ENCODE peak calls at places on chromosome 19, in eight cellular contexts. B, O, J, K, L, T, C and Q are unnamed samples. For H3K4me1, the result is how much of the 10 kb centered on the place peaks cover.

GRCh38 chr19:6412111-6412999 is 12.3 kb downstream of the KHSRP start:
- DNase-seq in J (peak), O (no peak), L (no peak), K (no peak), T (no peak), C (no peak), B (no peak), Q (no peak)

GRCh38 chr19:41218615-41219507 is at the start of gene AXL:
- DNase-seq in O (peak), K (peak), B (peak), J (peak), C (no peak), T (peak), L (peak), Q (peak)

GRCh38 chr19:31548941-31549340 is 199.7 kb upstream of the TSHZ3 start:
- DNase-seq in T (no peak), C (no peak), B (no peak), O (no peak), K (no peak), J (no peak), L (no peak), Q (no peak)

GRCh38 chr19:2391118-2391725 is 31.2 kb downstream of the TMPRSS9 start:
- DNase-seq in L (no peak), B (no peak), O (no peak), K (peak), J (peak), T (peak), C (peak), Q (no peak)

GRCh38 chr19:5672708-5673459 is 7.4 kb downstream of the MICOS13 start:
- DNase-seq in K (no peak), J (no peak), O (no peak), B (no peak), C (no peak), T (no peak), L (no peak), Q (no peak)

GRCh38 chr19:2477732-2478191 is 1.8 kb downstream of the GADD45B start:
- DNase-seq in J (peak), C (no peak), B (peak), O (peak), L (no peak), K (peak), T (no peak), Q (peak)

GRCh38 chr19:31338069-31338767 is 11.0 kb downstream of the TSHZ3 start:
- DNase-seq in K (peak), O (peak), C (no peak), T (peak), J (no peak), B (no peak), L (peak), Q (no peak)

GRCh38 chr19:38868551-38868950 is 9.5 kb downstream of the RINL start:
- DNase-seq in O (no peak), J (no peak), T (no peak), B (no peak), L (no peak), C (no peak), K (no peak), Q (no peak)

GRCh38 chr19:43619262-43620060 is at the start of gene ZNF428:
- DNase-seq in C (peak), J (peak), L (peak), B (peak), T (peak), O (peak), K (peak), Q (peak)

GRCh38 chr19:17496337-17496997 is 15.0 kb upstream of the PGLS start:
- DNase-seq in B (peak), C (peak), T (peak), O (no peak), L (peak), K (peak), J (peak), Q (peak)

GRCh38 chr19:38031423-38031770 is 124.4 kb downstream of the SIPA1L3 start:
- DNase-seq in B (no peak), O (no peak), C (no peak), T (no peak), L (no peak), K (no peak), J (peak), Q (no peak)

GRCh38 chr19:6271721-6272410 is 7.9 kb downstream of the MLLT1 start:
- DNase-seq in J (peak), K (peak), T (peak), L (peak), O (peak), B (peak), C (no peak), Q (peak)

GRCh38 chr19:46802152-46802551 is 13.8 kb upstream of the SLC1A5 start:
- DNase-seq in B (no peak), T (no peak), K (no peak), O (no peak), L (no peak), C (no peak), J (no peak), Q (no peak)

GRCh38 chr19:10863107-10863700 is 8.1 kb upstream of the CARM1 start:
- DNase-seq in C (no peak), J (peak), K (no peak), O (peak), B (peak), T (no peak), L (peak), Q (peak)

GRCh38 chr19:44663996-44664395 is 7.3 kb upstream of the CEACAM19 start:
- DNase-seq in T (no peak), K (no peak), O (no peak), J (no peak), C (no peak), L (no peak), B (no peak), Q (no peak)

GRCh38 chr19:18895038-18895827 is 725 bp downstream of the CERS1 start:
- DNase-seq in J (peak), L (peak), T (peak), K (no peak), O (peak), C (no peak), B (peak), Q (peak)
- TF ChIP-seq CTCF in J (peak), L (peak), T (peak), K (peak), O (no peak), C (peak), B (peak), Q (peak)

DNA sequence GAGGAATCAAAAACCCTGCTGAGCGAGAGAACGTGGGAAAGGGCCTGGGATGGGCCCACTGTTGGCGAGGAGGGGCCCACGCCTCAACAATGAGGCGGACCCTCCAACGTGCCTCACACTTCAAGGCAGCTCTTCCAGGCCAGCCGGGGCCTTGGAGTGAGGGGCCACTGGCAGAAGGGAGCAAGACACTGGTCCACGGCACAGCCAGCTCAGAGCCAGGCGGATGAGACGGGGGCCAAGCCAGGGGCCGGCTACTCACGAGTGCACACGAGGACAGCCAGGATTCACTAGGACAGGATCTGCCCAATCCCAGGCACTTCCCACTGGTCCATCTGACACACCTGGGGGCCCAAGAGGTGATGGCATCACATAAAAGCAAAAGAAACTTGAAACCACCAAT is 20.5 kb downstream of the ELL start:
- DNase-seq in T (no peak), O (no peak), J (no peak), C (no peak), L (no peak), K (no peak), B (no peak), Q (no peak)
- H3K4me1 ChIP-seq in T (half or more), O (half or more), J (under half), C (under half), L (half or more), K (half or more), B (under half), Q (half or more)

DNA sequence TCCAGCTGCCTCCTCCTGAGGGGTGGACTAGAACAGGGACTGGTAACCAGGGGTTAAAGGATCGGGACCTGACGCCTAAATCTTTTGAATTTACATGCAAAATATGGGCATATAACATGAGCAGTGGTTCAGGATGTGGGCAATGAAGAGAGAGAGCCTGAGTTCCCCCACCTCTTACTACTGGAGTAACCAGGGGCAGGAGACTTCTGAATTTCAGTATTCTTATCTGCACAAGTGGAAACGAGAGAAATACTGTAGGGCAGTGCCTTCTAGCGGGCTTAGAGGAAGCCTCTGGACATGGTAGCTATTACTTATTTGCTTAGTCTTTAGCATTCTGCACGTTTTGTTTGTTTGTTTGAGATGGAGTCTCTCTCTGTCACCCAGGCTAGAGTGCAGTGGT is 26.3 kb downstream of the BCAT2 start:
- DNase-seq in L (no peak), O (no peak), J (peak), B (no peak), C (no peak), T (no peak), K (no peak), Q (no peak)
- TF ChIP-seq CTCF in L (no peak), O (no peak), J (no peak), B (no peak), C (no peak), T (no peak), K (peak), Q (no peak)

GRCh38 chr19:3981373-3981735 is 3.9 kb downstream of the EEF2 start:
- DNase-seq in B (no peak), L (no peak), O (no peak), T (no peak), J (no peak), K (no peak), C (no peak), Q (no peak)
- H3K4me1 ChIP-seq in B (under half), L (under half), O (under half), T (under half), J (under half), K (under half), C (under half), Q (under half)

DNA sequence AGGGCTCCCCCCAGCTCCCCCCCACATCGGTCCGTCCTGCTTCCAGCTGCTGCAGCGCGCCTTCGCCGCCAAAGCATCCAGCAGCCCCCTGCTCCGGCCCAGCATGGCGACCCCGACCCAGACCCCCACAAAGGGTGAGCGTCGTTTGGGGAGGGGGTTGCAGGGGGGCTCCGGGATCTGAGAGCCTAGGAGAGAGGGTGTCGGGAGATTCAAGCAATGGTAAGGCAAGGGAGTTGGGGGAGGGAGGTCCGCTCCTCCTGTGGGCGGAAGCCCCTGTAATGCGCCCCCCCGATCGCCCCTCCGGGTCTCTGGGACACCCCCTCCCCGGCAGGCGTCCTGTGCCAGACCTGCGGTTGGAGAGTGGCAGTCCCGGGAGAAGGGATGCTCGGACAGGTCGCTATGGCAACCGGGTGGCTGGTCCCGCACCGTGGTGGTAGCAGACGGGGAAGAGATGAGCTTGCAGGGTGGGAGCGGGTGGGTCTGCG is at the start of gene FXYD7:
- DNase-seq in J (no peak), C (no peak), O (no peak), K (no peak), B (no peak), L (no peak), T (no peak), Q (peak)
- TF ChIP-seq CTCF in J (no peak), C (no peak), O (no peak), K (peak), B (peak), L (no peak), T (no peak), Q (no peak)